ENCODE peak calls at places on chromosomes 6 and 20, in eight cellular contexts. F, D, J, G, O, E, L and T are unnamed samples.

GRCh38 chr20:53635189-53635588 is 41.5 kb upstream of the ZNF217 start:
- DNase-seq in F (no peak), D (no peak), J (no peak), G (no peak), O (no peak), E (no peak), L (no peak), T (no peak)

GRCh38 chr6:46815130-46815529 is 21.9 kb downstream of the MEP1A start:
- DNase-seq in F (no peak), D (no peak), J (no peak), G (no peak), O (no peak), E (no peak), L (no peak), T (no peak)

GRCh38 chr6:42276008-42276890 is 58.6 kb upstream of the MRPS10 start:
- DNase-seq in F (no peak), D (no peak), J (no peak), G (no peak), O (no peak), E (no peak), L (peak), T (no peak)

GRCh38 chr6:139060332-139060731 is 31.8 kb downstream of the ABRACL start:
- DNase-seq in F (no peak), D (peak), J (no peak), G (no peak), O (no peak), E (no peak), L (peak), T (no peak)

GRCh38 chr20:63950701-63951397 is 5.4 kb downstream of the UCKL1 start:
- DNase-seq in F (no peak), D (no peak), J (no peak), G (no peak), O (no peak), E (no peak), L (no peak), T (no peak)

GRCh38 chr6:11637266-11637665 is 99.7 kb downstream of the TMEM170B start:
- DNase-seq in F (no peak), D (no peak), J (no peak), G (no peak), O (no peak), E (no peak), L (no peak), T (no peak)

GRCh38 chr6:3438190-3439167 is 18.4 kb downstream of the SLC22A23 start:
- DNase-seq in F (peak), D (no peak), J (no peak), G (peak), O (peak), E (no peak), L (peak), T (peak)

GRCh38 chr6:74642101-74642500 is 563.8 kb downstream of the COL12A1 start:
- DNase-seq in F (no peak), D (no peak), J (no peak), G (no peak), O (no peak), E (no peak), L (no peak), T (no peak)

GRCh38 chr6:42783177-42783875 is 1.5 kb downstream of the BICRAL start:
- DNase-seq in F (peak), D (peak), J (peak), G (peak), O (peak), E (peak), L (peak), T (peak)

GRCh38 chr20:25040438-25040831 is 17.5 kb downstream of the ACSS1 start:
- DNase-seq in F (no peak), D (peak), J (no peak), G (no peak), O (no peak), E (no peak), L (peak), T (no peak)